ENCODE peak calls at places on chromosome X, in ten cellular contexts. One of them, this sample, is unnamed.

GRCh38 chrX:22310779-22311178 is 38.1 kb downstream of the CBLL2 start:
- DNase-seq in H54: no peak
- DNase-seq in ACHN: no peak
- DNase-seq in MM.1S: no peak
- DNase-seq in H1: no peak
- DNase-seq in activated gamma-delta T cell treated with Interleukin-2 at 50 U/mL for 16 hours: no peak
- DNase-seq in stimulated activated CD4-positive, alpha-beta T cell treated with anti-CD3 and anti-CD28 coated beads, Interleukin-4, amount 100 ng/mL, for 1 hour: no peak
- DNase-seq in A549: no peak
- DNase-seq in bronchial epithelial cell: peak; percentile 23
- DNase-seq in right lobe of liver: no peak
- DNase-seq in this sample: no peak

GRCh38 chrX:70046978-70047377 is 2.8 kb downstream of the AWAT2 start:
- DNase-seq in H54: no peak
- DNase-seq in ACHN: no peak
- DNase-seq in MM.1S: no peak
- DNase-seq in H1: no peak
- DNase-seq in activated gamma-delta T cell treated with Interleukin-2 at 50 U/mL for 16 hours: no peak
- DNase-seq in stimulated activated CD4-positive, alpha-beta T cell treated with anti-CD3 and anti-CD28 coated beads, Interleukin-4, amount 100 ng/mL, for 1 hour: no peak
- DNase-seq in A549: no peak
- DNase-seq in bronchial epithelial cell: peak; percentile 50
- DNase-seq in right lobe of liver: no peak
- DNase-seq in this sample: no peak

GRCh38 chrX:45769919-45770582 is 569.4 kb upstream of the DIPK2B start:
- DNase-seq in H54: no peak
- DNase-seq in ACHN: peak; percentile 80
- DNase-seq in MM.1S: no peak
- DNase-seq in H1: no peak
- DNase-seq in activated gamma-delta T cell treated with Interleukin-2 at 50 U/mL for 16 hours: no peak
- DNase-seq in stimulated activated CD4-positive, alpha-beta T cell treated with anti-CD3 and anti-CD28 coated beads, Interleukin-4, amount 100 ng/mL, for 1 hour: peak; percentile 35
- DNase-seq in A549: peak; percentile 86
- DNase-seq in bronchial epithelial cell: peak; percentile 65
- DNase-seq in right lobe of liver: peak; percentile 78
- DNase-seq in this sample: peak; percentile 6

GRCh38 chrX:14673764-14674163 is 144.4 kb downstream of the GLRA2 start:
- DNase-seq in H54: peak; percentile 9
- DNase-seq in ACHN: peak; percentile 79
- DNase-seq in MM.1S: no peak
- DNase-seq in H1: no peak
- DNase-seq in activated gamma-delta T cell treated with Interleukin-2 at 50 U/mL for 16 hours: no peak
- DNase-seq in stimulated activated CD4-positive, alpha-beta T cell treated with anti-CD3 and anti-CD28 coated beads, Interleukin-4, amount 100 ng/mL, for 1 hour: no peak
- DNase-seq in A549: peak; percentile 69
- DNase-seq in bronchial epithelial cell: peak; percentile 91
- DNase-seq in right lobe of liver: no peak
- DNase-seq in this sample: peak; percentile 3

GRCh38 chrX:22818061-22818460 is 181.7 kb upstream of the DDX53 start:
- DNase-seq in H54: no peak
- DNase-seq in ACHN: no peak
- DNase-seq in MM.1S: no peak
- DNase-seq in H1: no peak
- DNase-seq in activated gamma-delta T cell treated with Interleukin-2 at 50 U/mL for 16 hours: no peak
- DNase-seq in stimulated activated CD4-positive, alpha-beta T cell treated with anti-CD3 and anti-CD28 coated beads, Interleukin-4, amount 100 ng/mL, for 1 hour: no peak
- DNase-seq in A549: no peak
- DNase-seq in bronchial epithelial cell: peak; percentile 2
- DNase-seq in right lobe of liver: no peak
- DNase-seq in this sample: no peak

GRCh38 chrX:7689791-7690412 is 153.1 kb upstream of the VCX start:
- DNase-seq in H54: no peak
- DNase-seq in ACHN: no peak
- DNase-seq in MM.1S: peak; percentile 28
- DNase-seq in H1: no peak
- DNase-seq in activated gamma-delta T cell treated with Interleukin-2 at 50 U/mL for 16 hours: no peak
- DNase-seq in stimulated activated CD4-positive, alpha-beta T cell treated with anti-CD3 and anti-CD28 coated beads, Interleukin-4, amount 100 ng/mL, for 1 hour: no peak
- DNase-seq in A549: no peak
- DNase-seq in bronchial epithelial cell: peak; percentile 82
- DNase-seq in right lobe of liver: no peak
- DNase-seq in this sample: no peak

GRCh38 chrX:57286507-57287251 is at the start of gene FAAH2:
- DNase-seq in H54: no peak
- DNase-seq in ACHN: peak; percentile 43
- DNase-seq in MM.1S: peak; percentile 96
- DNase-seq in H1: no peak
- DNase-seq in activated gamma-delta T cell treated with Interleukin-2 at 50 U/mL for 16 hours: peak; percentile 24
- DNase-seq in stimulated activated CD4-positive, alpha-beta T cell treated with anti-CD3 and anti-CD28 coated beads, Interleukin-4, amount 100 ng/mL, for 1 hour: peak; percentile 61
- DNase-seq in A549: peak; percentile 30
- DNase-seq in bronchial epithelial cell: peak; percentile 95
- DNase-seq in right lobe of liver: peak; percentile 67
- DNase-seq in this sample: peak; percentile 92

GRCh38 chrX:371907-372306 is 14.8 kb downstream of the PPP2R3B start:
- DNase-seq in H54: no peak
- DNase-seq in ACHN: no peak
- DNase-seq in MM.1S: no peak
- DNase-seq in H1: no peak
- DNase-seq in activated gamma-delta T cell treated with Interleukin-2 at 50 U/mL for 16 hours: no peak
- DNase-seq in stimulated activated CD4-positive, alpha-beta T cell treated with anti-CD3 and anti-CD28 coated beads, Interleukin-4, amount 100 ng/mL, for 1 hour: no peak
- DNase-seq in A549: no peak
- DNase-seq in bronchial epithelial cell: no peak
- DNase-seq in right lobe of liver: no peak
- DNase-seq in this sample: no peak

GRCh38 chrX:153727108-153727931 is 2.7 kb downstream of the ABCD1 start:
- DNase-seq in H54: peak; percentile 68
- DNase-seq in ACHN: no peak
- DNase-seq in MM.1S: no peak
- DNase-seq in H1: no peak
- DNase-seq in activated gamma-delta T cell treated with Interleukin-2 at 50 U/mL for 16 hours: no peak
- DNase-seq in stimulated activated CD4-positive, alpha-beta T cell treated with anti-CD3 and anti-CD28 coated beads, Interleukin-4, amount 100 ng/mL, for 1 hour: no peak
- DNase-seq in A549: no peak
- DNase-seq in bronchial epithelial cell: no peak
- DNase-seq in right lobe of liver: peak; percentile 68
- DNase-seq in this sample: no peak

GRCh38 chrX:114959729-114960128 is 57.7 kb downstream of the IL13RA2 start:
- DNase-seq in H54: no peak
- DNase-seq in ACHN: peak; percentile 1
- DNase-seq in MM.1S: peak; percentile 35
- DNase-seq in H1: no peak
- DNase-seq in activated gamma-delta T cell treated with Interleukin-2 at 50 U/mL for 16 hours: no peak
- DNase-seq in stimulated activated CD4-positive, alpha-beta T cell treated with anti-CD3 and anti-CD28 coated beads, Interleukin-4, amount 100 ng/mL, for 1 hour: no peak
- DNase-seq in A549: peak; percentile 1
- DNase-seq in bronchial epithelial cell: peak; percentile 25
- DNase-seq in right lobe of liver: no peak
- DNase-seq in this sample: no peak

GRCh38 chrX:70398899-70399298 is 24.2 kb upstream of the GDPD2 start:
- DNase-seq in H54: no peak
- DNase-seq in ACHN: no peak
- DNase-seq in MM.1S: no peak
- DNase-seq in H1: no peak
- DNase-seq in activated gamma-delta T cell treated with Interleukin-2 at 50 U/mL for 16 hours: no peak
- DNase-seq in stimulated activated CD4-positive, alpha-beta T cell treated with anti-CD3 and anti-CD28 coated beads, Interleukin-4, amount 100 ng/mL, for 1 hour: no peak
- DNase-seq in A549: peak; percentile 2
- DNase-seq in bronchial epithelial cell: peak; percentile 70
- DNase-seq in right lobe of liver: no peak
- DNase-seq in this sample: no peak

GRCh38 chrX:69088171-69088938 is 76.9 kb downstream of the PJA1 start:
- DNase-seq in H54: no peak
- DNase-seq in ACHN: no peak
- DNase-seq in MM.1S: no peak
- DNase-seq in H1: no peak
- DNase-seq in activated gamma-delta T cell treated with Interleukin-2 at 50 U/mL for 16 hours: no peak
- DNase-seq in stimulated activated CD4-positive, alpha-beta T cell treated with anti-CD3 and anti-CD28 coated beads, Interleukin-4, amount 100 ng/mL, for 1 hour: no peak
- DNase-seq in A549: no peak
- DNase-seq in bronchial epithelial cell: no peak
- DNase-seq in right lobe of liver: no peak
- DNase-seq in this sample: no peak

GRCh38 chrX:150870059-150870458 is 28.4 kb downstream of the CD99L2 start:
- DNase-seq in H54: no peak
- DNase-seq in ACHN: no peak
- DNase-seq in MM.1S: no peak
- DNase-seq in H1: no peak
- DNase-seq in activated gamma-delta T cell treated with Interleukin-2 at 50 U/mL for 16 hours: no peak
- DNase-seq in stimulated activated CD4-positive, alpha-beta T cell treated with anti-CD3 and anti-CD28 coated beads, Interleukin-4, amount 100 ng/mL, for 1 hour: no peak
- DNase-seq in A549: no peak
- DNase-seq in bronchial epithelial cell: no peak
- DNase-seq in right lobe of liver: no peak
- DNase-seq in this sample: no peak

GRCh38 chrX:71282514-71283408 is 674 bp upstream of the NONO start:
- DNase-seq in H54: no peak
- DNase-seq in ACHN: no peak
- DNase-seq in MM.1S: no peak
- DNase-seq in H1: no peak
- DNase-seq in activated gamma-delta T cell treated with Interleukin-2 at 50 U/mL for 16 hours: no peak
- DNase-seq in stimulated activated CD4-positive, alpha-beta T cell treated with anti-CD3 and anti-CD28 coated beads, Interleukin-4, amount 100 ng/mL, for 1 hour: peak; percentile 39
- DNase-seq in A549: peak; percentile 71
- DNase-seq in bronchial epithelial cell: peak; percentile 62
- DNase-seq in right lobe of liver: no peak
- DNase-seq in this sample: no peak

GRCh38 chrX:56947695-56948094 is 47.6 kb downstream of the SPIN3 start:
- DNase-seq in H54: no peak
- DNase-seq in ACHN: no peak
- DNase-seq in MM.1S: no peak
- DNase-seq in H1: no peak
- DNase-seq in activated gamma-delta T cell treated with Interleukin-2 at 50 U/mL for 16 hours: no peak
- DNase-seq in stimulated activated CD4-positive, alpha-beta T cell treated with anti-CD3 and anti-CD28 coated beads, Interleukin-4, amount 100 ng/mL, for 1 hour: no peak
- DNase-seq in A549: no peak
- DNase-seq in bronchial epithelial cell: peak; percentile 75
- DNase-seq in right lobe of liver: no peak
- DNase-seq in this sample: no peak

GRCh38 chrX:85107407-85107806 is 103.7 kb downstream of the APOOL start:
- DNase-seq in H54: no peak
- DNase-seq in ACHN: no peak
- DNase-seq in MM.1S: no peak
- DNase-seq in H1: no peak
- DNase-seq in activated gamma-delta T cell treated with Interleukin-2 at 50 U/mL for 16 hours: no peak
- DNase-seq in stimulated activated CD4-positive, alpha-beta T cell treated with anti-CD3 and anti-CD28 coated beads, Interleukin-4, amount 100 ng/mL, for 1 hour: no peak
- DNase-seq in A549: peak; percentile 14
- DNase-seq in bronchial epithelial cell: peak; percentile 68
- DNase-seq in right lobe of liver: no peak
- DNase-seq in this sample: no peak

GRCh38 chrX:1244164-1245076 is 24.2 kb upstream of the CSF2RA start:
- DNase-seq in H54: no peak
- DNase-seq in ACHN: peak; percentile 11
- DNase-seq in MM.1S: peak; percentile 24
- DNase-seq in H1: no peak
- DNase-seq in activated gamma-delta T cell treated with Interleukin-2 at 50 U/mL for 16 hours: no peak
- DNase-seq in stimulated activated CD4-positive, alpha-beta T cell treated with anti-CD3 and anti-CD28 coated beads, Interleukin-4, amount 100 ng/mL, for 1 hour: no peak
- DNase-seq in A549: peak; percentile 56
- DNase-seq in bronchial epithelial cell: no peak
- DNase-seq in right lobe of liver: no peak
- DNase-seq in this sample: peak; percentile 71

GRCh38 chrX:74438771-74439170 is 17.5 kb downstream of the SLC16A2 start:
- DNase-seq in H54: no peak
- DNase-seq in ACHN: no peak
- DNase-seq in MM.1S: no peak
- DNase-seq in H1: no peak
- DNase-seq in activated gamma-delta T cell treated with Interleukin-2 at 50 U/mL for 16 hours: no peak
- DNase-seq in stimulated activated CD4-positive, alpha-beta T cell treated with anti-CD3 and anti-CD28 coated beads, Interleukin-4, amount 100 ng/mL, for 1 hour: no peak
- DNase-seq in A549: no peak
- DNase-seq in bronchial epithelial cell: no peak
- DNase-seq in right lobe of liver: no peak
- DNase-seq in this sample: no peak

GRCh38 chrX:1932231-1932630 is 317.4 kb downstream of the ASMT start:
- DNase-seq in H54: no peak
- DNase-seq in ACHN: no peak
- DNase-seq in MM.1S: no peak
- DNase-seq in H1: no peak
- DNase-seq in activated gamma-delta T cell treated with Interleukin-2 at 50 U/mL for 16 hours: no peak
- DNase-seq in stimulated activated CD4-positive, alpha-beta T cell treated with anti-CD3 and anti-CD28 coated beads, Interleukin-4, amount 100 ng/mL, for 1 hour: no peak
- DNase-seq in A549: no peak
- DNase-seq in bronchial epithelial cell: no peak
- DNase-seq in right lobe of liver: no peak
- DNase-seq in this sample: no peak